ENCODE peak calls at places on chromosomes 2 and 18, in nine cellular contexts. S is adrenal gland, V is heart right ventricle, E is HCT116, Z is neural progenitor cell, G is osteoblast, R is left ventricle myocardium inferior, F is cardiac muscle cell, A is A549. K is an unnamed sample.

GRCh38 chr18:58785171-58785805 is 79.4 kb upstream of the ZNF532 start:
- DNase-seq in S (no peak), V (no peak), E (peak), Z (no peak), G (peak), R (no peak), F (no peak), A (peak), K (peak)

GRCh38 chr18:63551769-63552168 is 9.6 kb downstream of the SERPINB12 start:
- DNase-seq in S (no peak), V (no peak), E (no peak), Z (no peak), G (no peak), R (no peak), F (no peak), A (no peak), K (no peak)

GRCh38 chr2:130332271-130333073 is 10.2 kb upstream of the IMP4 start:
- DNase-seq in S (peak), V (peak), E (peak), Z (peak), G (peak), R (peak), F (peak), A (peak), K (no peak)

GRCh38 chr2:206993512-206993911 is 54.2 kb downstream of the CPO start:
- DNase-seq in S (no peak), V (no peak), E (no peak), Z (no peak), G (no peak), R (no peak), F (no peak), A (no peak), K (no peak)

GRCh38 chr18:38244360-38244940 is 678.9 kb upstream of the CELF4 start:
- DNase-seq in S (no peak), V (no peak), E (no peak), Z (no peak), G (no peak), R (no peak), F (no peak), A (no peak), K (no peak)

GRCh38 chr18:76483780-76484179 is 11.3 kb downstream of the ZNF516 start:
- DNase-seq in S (no peak), V (no peak), E (no peak), Z (no peak), G (no peak), R (no peak), F (no peak), A (no peak), K (no peak)

GRCh38 chr2:153487482-153487881 is 8.9 kb upstream of the RPRM start:
- DNase-seq in S (no peak), V (no peak), E (no peak), Z (no peak), G (no peak), R (no peak), F (no peak), A (no peak), K (no peak)

GRCh38 chr2:177283871-177284270 is 19.3 kb upstream of the NFE2L2 start:
- DNase-seq in S (no peak), V (no peak), E (no peak), Z (no peak), G (no peak), R (no peak), F (no peak), A (no peak), K (no peak)

GRCh38 chr18:58863539-58864145 is 1.0 kb upstream of the ZNF532 start:
- DNase-seq in S (peak), V (peak), E (no peak), Z (peak), G (peak), R (peak), F (peak), A (peak), K (no peak)

GRCh38 chr2:214710729-214711128 is 98.8 kb downstream of the BARD1 start:
- DNase-seq in S (no peak), V (no peak), E (no peak), Z (no peak), G (no peak), R (no peak), F (no peak), A (no peak), K (no peak)

GRCh38 chr2:196783431-196784094 is 15.9 kb downstream of the GTF3C3 start:
- DNase-seq in S (no peak), V (no peak), E (no peak), Z (no peak), G (peak), R (no peak), F (no peak), A (no peak), K (no peak)

GRCh38 chr2:1636791-1637415 is 107.4 kb downstream of the PXDN start:
- DNase-seq in S (no peak), V (no peak), E (no peak), Z (no peak), G (peak), R (no peak), F (no peak), A (no peak), K (no peak)

GRCh38 chr2:161104054-161104553 is 56.1 kb upstream of the TANK start:
- DNase-seq in S (no peak), V (no peak), E (no peak), Z (no peak), G (no peak), R (no peak), F (no peak), A (no peak), K (no peak)

DNA sequence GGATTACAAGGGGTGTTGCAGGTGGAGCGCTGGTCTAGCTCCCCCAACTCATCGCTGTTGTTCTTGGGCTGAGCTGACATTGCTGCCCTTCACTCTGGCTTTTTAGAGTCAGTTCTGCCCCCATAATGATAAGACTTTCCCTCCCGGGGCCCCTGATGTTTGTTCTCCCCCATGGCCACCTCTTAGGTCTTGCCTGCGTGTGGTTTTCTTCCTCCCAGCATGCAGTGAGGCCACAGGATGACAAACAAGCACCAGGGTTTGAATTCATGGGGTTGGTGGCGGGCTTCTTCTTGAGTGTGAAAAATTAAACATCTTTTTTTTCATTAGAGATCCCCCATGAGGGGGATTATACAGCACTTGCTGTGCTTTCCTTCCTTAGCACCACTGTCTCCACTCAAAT is 74.1 kb downstream of the CTAGE1 start:
- DNase-seq in S (no peak), V (no peak), E (no peak), Z (no peak), G (no peak), R (no peak), F (no peak), A (no peak), K (no peak)
- H3K27ac ChIP-seq in S (no peak), V (no peak), E (no peak), Z (no peak), G (no peak), R (peak), F (no peak), A (no peak), K (no peak)

DNA sequence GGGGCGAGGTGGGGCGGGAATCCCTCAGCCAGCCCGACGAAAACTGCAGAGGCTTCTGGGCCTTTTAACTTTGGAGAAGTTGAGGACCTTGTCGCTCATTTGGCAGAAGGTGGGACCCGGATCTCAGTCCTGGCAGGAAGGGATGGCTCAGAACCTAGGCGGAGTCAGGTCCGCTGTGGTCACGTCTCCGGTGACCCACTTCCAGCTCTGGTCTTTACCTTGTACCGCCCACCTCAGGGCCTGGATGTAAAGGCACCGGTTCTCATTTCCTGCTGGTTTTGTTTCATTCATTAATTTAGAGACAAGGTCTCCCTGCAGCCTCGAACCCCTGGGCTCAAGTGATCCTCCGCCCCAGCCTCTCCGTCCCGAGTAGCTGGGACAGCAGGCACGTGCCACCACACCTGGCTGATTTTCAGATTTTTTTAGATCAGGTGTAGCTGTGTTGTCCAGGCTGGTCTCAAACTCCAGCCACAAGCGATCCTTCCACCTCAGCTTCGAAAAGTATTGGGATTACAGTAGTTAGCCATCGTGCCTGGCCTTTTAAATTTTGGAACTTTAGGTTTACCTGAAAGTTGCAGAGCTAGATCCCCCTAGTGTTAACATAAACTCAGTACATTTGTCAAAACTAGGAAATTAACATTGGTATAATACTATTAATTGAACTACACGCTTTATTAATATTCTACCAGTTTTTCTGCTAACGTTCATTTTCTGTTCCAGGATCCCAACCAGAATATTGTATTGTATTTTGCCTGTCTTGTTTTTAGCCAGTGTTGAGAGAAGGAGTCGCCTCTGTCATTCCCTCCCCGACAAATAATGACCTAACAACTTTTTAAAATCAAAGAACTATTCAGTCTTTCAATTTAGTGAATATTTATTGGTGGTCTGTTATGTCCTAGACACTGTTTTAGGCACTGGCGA is 867 bp downstream of the POLI start:
- DNase-seq in S (peak), V (no peak), E (peak), Z (peak), G (peak), R (no peak), F (peak), A (peak), K (no peak)
- TF ChIP-seq CTCF in S (peak), V (peak), E (peak), Z (peak), G (peak), R (peak), F (peak), A (peak), K (peak)

GRCh38 chr18:3265564-3266033 is 3.7 kb downstream of the MYL12B start:
- DNase-seq in S (no peak), V (no peak), E (no peak), Z (peak), G (no peak), R (no peak), F (no peak), A (no peak), K (no peak)
- H3K27ac ChIP-seq in S (peak), V (peak), E (no peak), Z (no peak), G (peak), R (peak), F (no peak), A (no peak), K (no peak)

GRCh38 chr2:201257941-201258665 is 2.2 kb upstream of the CASP8 start:
- DNase-seq in S (peak), V (peak), E (peak), Z (no peak), G (peak), R (peak), F (peak), A (peak), K (no peak)

GRCh38 chr2:201259216-201259615 is 1.1 kb upstream of the CASP8 start:
- DNase-seq in S (no peak), V (no peak), E (no peak), Z (no peak), G (no peak), R (no peak), F (no peak), A (no peak), K (no peak)

GRCh38 chr2:201260302-201260800 is at the start of gene CASP8:
- DNase-seq in S (peak), V (no peak), E (no peak), Z (no peak), G (peak), R (no peak), F (no peak), A (peak), K (no peak)

GRCh38 chr2:201257381-201257940 is 2.9 kb upstream of the CASP8 start:
- DNase-seq in S (peak), V (peak), E (no peak), Z (no peak), G (peak), R (peak), F (no peak), A (no peak), K (no peak)

DNA sequence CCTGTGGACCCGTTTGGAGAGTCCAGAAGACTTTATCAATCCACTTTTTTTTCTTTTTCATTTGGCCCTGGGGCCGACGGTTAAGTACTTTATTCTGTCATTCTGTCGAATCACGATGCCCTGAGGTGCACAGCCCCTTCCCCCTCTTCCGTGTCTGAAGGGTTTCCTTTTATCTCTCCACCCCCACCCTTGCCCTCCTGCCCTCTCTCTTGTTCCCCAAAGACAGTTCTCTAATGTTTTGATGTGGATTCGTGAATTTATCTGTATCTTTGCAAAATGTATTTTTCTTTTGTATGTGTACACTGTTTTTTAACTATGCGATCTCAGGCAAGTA is 1.7 kb upstream of the CASP8 start:
- DNase-seq in S (no peak), V (no peak), E (no peak), Z (peak), G (peak), R (no peak), F (no peak), A (no peak), K (no peak)
- TF ChIP-seq CTCF in S (no peak), V (peak), E (no peak), Z (no peak), G (no peak), R (peak), F (peak), A (no peak), K (no peak)

GRCh38 chr18:48923746-48924580 is 26.8 kb downstream of the SMAD7 start:
- DNase-seq in S (peak), V (no peak), E (no peak), Z (no peak), G (peak), R (no peak), F (no peak), A (no peak), K (no peak)

GRCh38 chr18:48926420-48926857 is 24.3 kb downstream of the SMAD7 start:
- DNase-seq in S (no peak), V (no peak), E (no peak), Z (no peak), G (peak), R (no peak), F (no peak), A (no peak), K (no peak)

GRCh38 chr18:48927286-48928080 is 23.3 kb downstream of the SMAD7 start:
- DNase-seq in S (no peak), V (no peak), E (no peak), Z (no peak), G (peak), R (no peak), F (no peak), A (no peak), K (no peak)

GRCh38 chr18:48922801-48923730 is 27.7 kb downstream of the SMAD7 start:
- DNase-seq in S (peak), V (peak), E (no peak), Z (peak), G (peak), R (peak), F (no peak), A (no peak), K (no peak)

DNA sequence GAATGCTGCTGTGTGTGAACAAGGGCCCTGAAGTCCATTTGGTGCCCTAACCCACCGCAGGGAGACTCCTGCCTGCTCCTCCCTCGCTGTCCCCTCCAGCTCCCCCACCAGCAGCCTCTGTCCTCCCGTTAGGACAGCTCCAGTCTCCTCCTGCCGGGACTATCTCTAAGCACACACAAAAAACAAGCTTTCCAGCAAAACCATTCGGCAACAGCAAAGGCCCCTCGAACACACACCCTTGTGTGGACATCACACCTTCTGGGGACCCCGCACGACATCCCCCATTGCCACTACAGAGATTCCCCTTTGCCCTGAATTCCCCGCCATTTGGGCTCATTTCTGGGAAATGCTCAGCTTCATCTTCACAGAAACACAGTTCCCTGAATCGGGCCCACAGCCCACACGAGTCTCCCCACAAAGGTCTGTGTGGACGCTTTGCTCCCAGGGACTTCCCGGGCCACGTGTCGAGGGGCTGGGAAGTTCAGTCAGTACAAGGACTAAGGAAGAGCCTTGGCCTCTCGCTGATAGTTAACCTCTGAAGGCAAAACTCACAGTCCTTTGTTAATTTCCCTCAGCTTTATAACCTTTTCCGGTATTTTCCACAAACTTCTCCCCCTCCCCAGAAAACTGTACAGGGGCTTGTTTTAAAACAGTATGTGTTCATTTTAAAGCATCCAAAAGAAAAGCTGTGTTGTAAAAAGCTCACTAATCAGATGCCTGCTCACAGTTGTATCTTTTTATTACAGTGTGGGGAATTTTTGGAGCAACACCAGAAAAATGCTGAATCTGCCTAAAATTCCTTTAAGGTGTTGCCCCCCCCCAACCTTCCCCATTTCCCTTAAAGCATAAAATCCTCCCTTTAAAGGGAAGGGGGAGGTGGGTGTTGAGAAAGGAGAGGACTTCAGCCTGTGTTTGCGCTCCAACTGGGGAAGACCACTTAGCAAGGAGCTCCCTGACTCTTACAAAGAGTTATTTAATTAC is 25.9 kb downstream of the SMAD7 start:
- DNase-seq in S (peak), V (no peak), E (no peak), Z (peak), G (peak), R (no peak), F (no peak), A (no peak), K (no peak)
- H3K27ac ChIP-seq in S (peak), V (peak), E (no peak), Z (no peak), G (peak), R (peak), F (peak), A (peak), K (peak)

GRCh38 chr2:133581027-133581760 is 12.9 kb upstream of the NCKAP5 start:
- DNase-seq in S (no peak), V (no peak), E (no peak), Z (no peak), G (no peak), R (no peak), F (no peak), A (no peak), K (peak)
- TF ChIP-seq CTCF in S (no peak), V (no peak), E (no peak), Z (no peak), G (no peak), R (peak), F (no peak), A (no peak), K (no peak)

DNA sequence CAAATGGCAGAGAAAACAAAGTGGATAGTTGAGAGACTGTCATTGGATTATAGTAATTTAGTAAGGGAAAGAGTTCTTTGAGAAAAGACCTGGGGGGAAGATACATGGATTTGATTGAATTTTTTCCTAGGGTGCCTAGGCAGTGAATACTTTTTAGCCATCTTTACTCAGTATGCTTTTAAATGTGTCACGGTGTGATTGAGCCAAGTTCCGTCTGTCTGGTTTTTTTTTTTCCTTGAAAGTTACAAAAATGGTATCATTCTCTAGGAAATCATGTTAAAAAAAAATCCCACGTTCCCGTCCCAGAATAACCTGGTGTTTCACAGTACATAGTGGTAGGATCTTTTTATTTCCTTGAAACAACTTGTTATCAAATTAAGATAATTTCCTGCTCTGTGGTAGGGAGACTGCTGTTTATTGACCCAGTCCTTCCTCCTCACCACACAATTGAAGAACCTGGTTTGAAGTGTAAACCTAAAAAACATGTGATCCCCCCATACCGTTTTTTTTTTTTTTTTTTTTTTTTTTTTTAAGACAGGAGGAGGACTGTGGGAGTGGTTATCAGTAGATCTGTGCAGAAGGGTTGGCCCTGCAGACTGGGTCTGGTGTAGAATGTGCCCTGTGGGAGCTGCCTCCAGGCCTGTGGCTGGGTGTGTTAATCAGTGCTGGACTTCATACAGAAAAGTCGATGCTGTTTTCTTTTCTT is 55.1 kb downstream of the DGKD start:
- DNase-seq in S (no peak), V (no peak), E (no peak), Z (no peak), G (no peak), R (no peak), F (no peak), A (peak), K (no peak)
- H3K27ac ChIP-seq in S (no peak), V (no peak), E (no peak), Z (no peak), G (no peak), R (peak), F (no peak), A (peak), K (no peak)